ENCODE peak calls at places on chromosomes 4 and X, in five cellular contexts. B is fibroblast of lung; F is heart left ventricle; G is DND-41; O is CD4-positive, CD25-positive, alpha-beta regulatory T cell. K is an unnamed sample. For H3K36me3, the result is how much of the 10 kb centered on the place peaks cover.

GRCh38 chrX:104566921-104567501 is 1.0 kb downstream of the IL1RAPL2 start:
- DNase-seq in B (no peak), F (no peak), G (no peak), O (no peak), K (no peak)

GRCh38 chrX:39855748-39856129 is 242.0 kb downstream of the BCOR start:
- DNase-seq in B (peak), F (no peak), G (peak), O (peak), K (peak)

GRCh38 chr4:161767116-161767515 is 396.7 kb downstream of the FSTL5 start:
- DNase-seq in B (peak), F (no peak), G (no peak), O (no peak), K (no peak)

GRCh38 chr4:71277353-71277752 is 61.5 kb upstream of the SLC4A4 start:
- DNase-seq in B (no peak), F (no peak), G (no peak), O (no peak), K (no peak)

GRCh38 chr4:160510925-160511324 is 1408.0 kb downstream of the RAPGEF2 start:
- DNase-seq in B (peak), F (no peak), G (no peak), O (no peak), K (no peak)

GRCh38 chrX:17078031-17078730 is 131.7 kb downstream of the REPS2 start:
- DNase-seq in B (peak), F (no peak), G (no peak), O (no peak), K (no peak)

GRCh38 chrX:69151898-69152297 is 13.4 kb downstream of the PJA1 start:
- DNase-seq in B (no peak), F (no peak), G (no peak), O (no peak), K (no peak)

GRCh38 chr4:56129431-56129861 is 180.7 kb downstream of the CEP135 start:
- DNase-seq in B (peak), F (no peak), G (peak), O (no peak), K (no peak)

GRCh38 chrX:150200361-150200760 is 162.8 kb upstream of the MAMLD1 start:
- DNase-seq in B (no peak), F (no peak), G (peak), O (no peak), K (no peak)

GRCh38 chr4:133403913-133404312 is 254.8 kb downstream of the PCDH10 start:
- DNase-seq in B (no peak), F (no peak), G (no peak), O (no peak), K (no peak)

GRCh38 chrX:9147631-9148189 is 113.8 kb upstream of the FAM9B start:
- DNase-seq in B (no peak), F (no peak), G (no peak), O (no peak), K (no peak)

GRCh38 chr4:74671074-74671698 is 123.1 kb downstream of the BTC start:
- DNase-seq in B (peak), F (no peak), G (peak), O (no peak), K (peak)

GRCh38 chr4:20087512-20087911 is 164.2 kb upstream of the SLIT2 start:
- DNase-seq in B (no peak), F (no peak), G (no peak), O (no peak), K (no peak)
- H3K27ac ChIP-seq in B (no peak), F (no peak), G (no peak), O (no peak), K (no peak)

DNA sequence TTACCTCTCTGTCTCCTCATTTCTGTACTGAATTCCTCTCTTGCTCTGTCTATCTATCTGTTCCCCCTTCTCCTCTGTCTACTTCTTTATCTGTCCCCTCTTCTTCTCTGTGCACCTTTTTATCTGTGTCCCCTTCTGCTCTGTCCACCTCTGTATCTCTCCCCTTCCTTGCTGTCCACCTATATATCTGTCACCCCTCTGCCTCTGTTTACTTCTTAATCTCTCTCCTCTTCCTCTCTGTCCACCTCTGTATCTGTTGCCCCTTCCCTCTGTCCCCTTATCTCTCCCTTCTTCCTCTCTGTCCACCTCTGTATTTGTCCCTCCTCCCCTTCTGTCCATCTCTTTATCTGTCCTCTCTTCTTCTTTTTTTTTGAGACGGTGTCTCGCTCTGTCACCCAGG is 8.9 kb downstream of the CCDC22 start:
- DNase-seq in B (no peak), F (no peak), G (no peak), O (no peak), K (no peak)
- H3K36me3 ChIP-seq in B (under half), F (under half), G (under half), O (under half), K (under half)

DNA sequence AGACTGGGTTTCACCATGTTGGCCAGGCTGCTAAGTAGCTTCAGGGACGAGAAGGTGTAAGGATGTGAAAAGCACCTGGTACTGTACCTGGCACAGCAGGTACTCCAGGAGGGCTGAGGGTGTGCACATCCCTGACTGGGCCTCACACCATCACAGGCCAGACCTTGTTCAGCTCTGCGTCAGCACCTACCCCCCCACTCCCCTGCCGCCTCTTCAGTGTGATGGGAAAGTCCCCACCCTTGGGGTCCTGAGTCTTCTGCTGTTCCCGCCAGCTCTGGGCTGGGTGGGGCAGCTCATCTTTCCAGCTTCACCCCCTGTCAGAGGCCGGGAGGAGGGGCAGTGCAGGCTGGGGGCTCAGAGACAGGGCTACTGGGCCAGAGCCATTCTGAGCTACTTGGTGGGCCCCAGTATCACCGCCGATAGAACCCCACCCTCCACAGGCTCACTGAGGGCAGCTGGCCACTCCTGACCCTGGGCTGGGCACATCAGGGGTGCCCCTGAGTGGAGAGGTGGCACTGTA is 6.7 kb upstream of the SH3BP2 start:
- DNase-seq in B (no peak), F (no peak), G (no peak), O (peak), K (no peak)
- H3K27ac ChIP-seq in B (no peak), F (peak), G (no peak), O (peak), K (no peak)

GRCh38 chrX:112784692-112785091 is 55.9 kb downstream of the AMOT start:
- DNase-seq in B (no peak), F (no peak), G (no peak), O (no peak), K (no peak)
- H3K36me3 ChIP-seq in B (under half), F (under half), G (under half), O (under half), K (under half)